ENCODE peak calls at places on chromosomes 13 and 19, in eight cellular contexts. G, W, Y, P, D, A, M and O are unnamed samples.

GRCh38 chr19:1104452-1105216 is 840 bp downstream of the GPX4 start:
- DNase-seq in W (peak; percentile 86), P (peak; percentile 82), G (peak; percentile 46), D (peak; percentile 66), Y (peak; percentile 69), A (no peak), M (peak; percentile 70), O (peak; percentile 74)

GRCh38 chr13:20495087-20496023 is 30.3 kb downstream of the CRYL1 start:
- DNase-seq in G (peak; percentile 30), W (peak; percentile 41), M (peak; percentile 78), A (no peak), Y (peak; percentile 72), D (peak; percentile 46), P (peak; percentile 86), O (peak; percentile 21)

GRCh38 chr13:23902975-23903905 is 5.9 kb upstream of the C1QTNF9B start:
- DNase-seq in M (no peak), W (no peak), P (no peak), D (no peak), A (no peak), G (no peak), Y (no peak), O (no peak)

GRCh38 chr19:18428837-18429674 is 8.9 kb downstream of the ISYNA1 start:
- DNase-seq in G (peak; percentile 63), A (no peak), P (peak; percentile 74), M (no peak), D (peak; percentile 97), W (peak; percentile 85), Y (peak; percentile 72), O (no peak)

GRCh38 chr13:30422056-30422914 is at the start of gene UBE2L5:
- DNase-seq in D (peak; percentile 69), Y (peak; percentile 74), P (peak; percentile 72), M (peak; percentile 74), G (peak; percentile 79), W (peak; percentile 85), A (peak; percentile 10), O (peak; percentile 89)

GRCh38 chr19:50155520-50156109 is 7.5 kb downstream of the IZUMO2 start:
- DNase-seq in A (no peak), Y (no peak), G (no peak), D (no peak), M (no peak), P (no peak), W (no peak), O (no peak)

GRCh38 chr19:7534531-7534980 is 961 bp upstream of the PNPLA6 start:
- DNase-seq in Y (peak; percentile 87), M (peak; percentile 86), G (peak; percentile 83), W (peak; percentile 66), D (peak; percentile 57), P (peak; percentile 62), A (peak; percentile 59), O (peak; percentile 72)

GRCh38 chr13:86403213-86403612 is 604.0 kb upstream of the SLITRK6 start:
- DNase-seq in P (no peak), Y (no peak), G (no peak), D (no peak), M (no peak), W (no peak), A (no peak), O (no peak)

GRCh38 chr13:26022538-26023292 is 29.1 kb downstream of the SHISA2 start:
- DNase-seq in A (no peak), Y (peak; percentile 47), D (peak; percentile 94), P (peak; percentile 14), W (peak; percentile 89), G (peak; percentile 67), M (peak; percentile 68), O (peak; percentile 95)

GRCh38 chr19:35740423-35741215 is 1.6 kb downstream of the IGFLR1 start:
- DNase-seq in G (peak; percentile 89), M (peak; percentile 99), D (peak; percentile 99), Y (peak; percentile 93), P (peak; percentile 98), A (peak; percentile 94), W (peak; percentile 99), O (peak; percentile 99)

GRCh38 chr13:34914416-34914815 is 27.7 kb upstream of the NBEA start:
- DNase-seq in M (no peak), D (no peak), A (no peak), G (no peak), W (no peak), P (no peak), Y (no peak), O (no peak)

GRCh38 chr13:94479559-94480095 is at the start of gene DCT:
- DNase-seq in A (no peak), M (no peak), P (no peak), G (no peak), Y (no peak), D (no peak), W (no peak), O (no peak)

GRCh38 chr13:112838038-112838965 is 130.7 kb upstream of the MCF2L start:
- DNase-seq in W (no peak), D (no peak), M (no peak), A (no peak), G (no peak), P (no peak), Y (no peak), O (no peak)

GRCh38 chr19:3880471-3881271 is at the start of gene ATCAY:
- DNase-seq in M (no peak), W (no peak), Y (no peak), G (no peak), A (no peak), D (no peak), P (no peak), O (no peak)

GRCh38 chr13:94711561-94712286 is 621 bp downstream of the SOX21 start:
- DNase-seq in W (no peak), P (peak; percentile 12), Y (no peak), A (no peak), G (peak; percentile 29), M (no peak), D (no peak), O (peak; percentile 37)

GRCh38 chr19:8306235-8307054 is 1.7 kb downstream of the CD320 start:
- DNase-seq in M (no peak), Y (no peak), W (peak; percentile 21), D (peak; percentile 1), P (peak; percentile 56), G (no peak), A (no peak), O (no peak)

GRCh38 chr19:55133639-55134444 is 15.2 kb downstream of the TNNT1 start:
- DNase-seq in Y (no peak), D (no peak), W (no peak), G (no peak), P (no peak), A (no peak), M (no peak), O (no peak)

GRCh38 chr13:21849323-21849722 is 178.4 kb downstream of the FGF9 start:
- DNase-seq in G (no peak), P (peak; percentile 43), A (no peak), Y (peak; percentile 43), D (peak; percentile 13), W (no peak), M (no peak), O (peak; percentile 31)

GRCh38 chr19:45217193-45217956 is 27.8 kb downstream of the EXOC3L2 start:
- DNase-seq in G (no peak), A (no peak), Y (no peak), P (no peak), D (no peak), W (no peak), M (no peak), O (no peak)

DNA sequence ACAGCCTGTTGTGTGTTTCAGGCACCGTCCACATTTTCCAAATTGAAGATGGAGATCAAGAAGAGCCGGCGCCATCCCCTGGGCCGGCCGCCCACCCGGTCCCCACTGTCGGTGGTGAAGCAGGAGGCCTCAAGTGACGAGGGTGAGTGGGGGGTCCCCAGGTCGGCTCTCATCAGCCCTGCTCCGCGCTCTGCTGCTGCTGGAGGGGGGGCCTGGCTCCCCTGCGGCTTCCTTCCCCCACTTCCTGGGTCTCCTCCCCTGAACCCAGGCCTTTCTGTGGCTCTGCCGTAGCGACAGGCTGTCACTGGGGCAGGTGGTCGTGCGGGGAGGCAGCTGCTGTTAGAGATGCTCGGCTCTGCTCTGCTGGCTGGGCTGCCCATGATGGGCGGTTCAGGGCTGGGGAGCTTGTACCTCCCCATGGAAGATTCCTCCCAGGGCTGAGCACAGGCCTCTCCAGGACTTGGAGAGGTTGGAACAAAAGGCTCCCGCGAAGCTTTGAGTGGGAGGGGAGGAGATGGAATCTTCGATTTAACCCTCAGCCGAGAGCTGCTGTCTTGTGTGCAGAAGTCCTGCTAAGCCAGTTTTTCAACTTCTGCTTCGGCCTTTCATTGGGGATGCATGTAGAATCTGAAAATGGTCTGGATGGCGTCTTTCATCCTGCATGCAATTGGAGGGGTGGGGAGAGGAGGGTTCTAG is 163.1 kb downstream of the KDM4B start:
- DNase-seq in Y (no peak), M (no peak), W (no peak), A (no peak), P (no peak), G (no peak), D (no peak), O (no peak)
- H3K9me3 ChIP-seq in Y (no peaks in the 10 kb centered on the region), M (no peaks in the 10 kb centered on the region), W (no peaks in the 10 kb centered on the region), A (no peaks in the 10 kb centered on the region), P (no peaks in the 10 kb centered on the region), G (no peaks in the 10 kb centered on the region), D (no peaks in the 10 kb centered on the region), O (no peaks in the 10 kb centered on the region)

GRCh38 chr19:29206453-29206852 is 6.5 kb downstream of the UQCRFS1 start:
- DNase-seq in G (no peak), P (no peak), M (no peak), A (no peak), W (no peak), D (no peak), Y (no peak), O (no peak)
- H3K4me3 ChIP-seq in G (no peak overlapping the region), P (no peak overlapping the region), M (no peak overlapping the region), A (no peak overlapping the region), W (no peak overlapping the region), D (no peak overlapping the region), Y (no peak overlapping the region), O (no peak overlapping the region)

DNA sequence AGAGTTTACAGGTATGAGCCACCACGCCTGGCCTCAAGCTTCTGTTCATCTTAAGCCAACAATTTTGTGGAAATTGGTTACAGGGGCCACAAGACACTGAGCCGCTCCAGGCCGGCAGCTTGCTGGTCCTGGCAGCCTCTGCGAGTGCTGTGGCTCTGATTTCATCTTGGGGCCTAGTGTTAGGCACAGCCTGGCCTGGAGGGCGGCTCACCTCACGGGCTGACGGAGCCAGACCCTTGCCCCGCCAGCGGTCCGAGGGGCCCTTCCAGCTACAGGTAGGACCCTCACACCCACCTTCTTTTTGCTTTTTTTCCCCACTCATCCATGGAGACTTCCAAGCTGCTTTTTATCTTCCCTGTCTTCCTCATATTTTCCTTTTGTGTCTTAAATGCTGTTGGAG is 8.6 kb downstream of the ZNF544 start:
- DNase-seq in G (no peak), P (no peak), D (no peak), Y (no peak), W (no peak), M (no peak), A (no peak), O (no peak)
- H3K9me3 ChIP-seq in G (peaks cover 7% of the 10 kb centered on the region), P (peaks cover 99% of the 10 kb centered on the region), D (peaks cover 9% of the 10 kb centered on the region), Y (peaks cover 59% of the 10 kb centered on the region), W (peaks cover 93% of the 10 kb centered on the region), M (peaks cover 2% of the 10 kb centered on the region), A (peaks cover 85% of the 10 kb centered on the region), O (peaks cover 9% of the 10 kb centered on the region)

DNA sequence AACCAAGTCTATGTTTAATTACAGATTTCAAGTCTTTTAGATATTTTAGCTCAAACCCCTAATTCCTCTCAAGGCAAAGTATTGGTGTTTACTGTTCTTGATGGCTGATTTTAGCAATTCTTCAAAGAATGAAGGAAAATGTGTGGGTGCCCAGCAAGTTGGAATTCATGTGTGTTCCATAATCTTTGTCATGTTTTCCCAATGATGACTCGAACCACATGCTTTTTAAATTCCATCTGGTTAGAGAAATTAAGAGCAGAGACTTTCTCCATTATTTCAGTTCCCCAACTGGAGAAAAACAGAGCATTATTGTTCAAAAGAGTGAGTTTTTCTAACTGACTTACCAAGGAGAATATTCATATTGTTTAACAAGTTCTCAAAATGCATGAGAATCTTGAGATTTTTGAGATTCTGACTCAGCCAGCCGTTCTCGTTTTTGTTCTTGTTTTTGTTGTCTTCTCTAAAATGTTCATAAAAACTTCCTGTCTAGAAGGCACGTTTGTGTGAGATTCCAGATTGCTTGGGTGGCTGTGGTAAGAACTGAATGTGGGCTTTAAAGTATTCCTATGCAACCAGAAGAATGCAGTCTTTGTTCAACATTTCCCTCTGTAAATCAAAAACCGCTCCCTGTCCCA is 404.7 kb downstream of the IRS2 start:
- DNase-seq in P (no peak), D (no peak), A (no peak), M (no peak), W (no peak), G (peak; percentile 88), Y (peak; percentile 71), O (no peak)
- H3K4me3 ChIP-seq in P (no peak overlapping the region), D (no peak overlapping the region), A (no peak overlapping the region), M (no peak overlapping the region), W (no peak overlapping the region), G (no peak overlapping the region), Y (no peak overlapping the region), O (no peak overlapping the region)